ENCODE peak calls at places on chromosomes 1 and 21, in seven cellular contexts. One of them, this sample, is unnamed.

GRCh38 chr1:4108741-4109625 is 208.9 kb upstream of the C1orf174 start:
- DNase-seq in A549: no peak
- DNase-seq in ureter: no peak
- DNase-seq in NCI-H1092: no peak
- DNase-seq in islet precursor cell: no peak
- DNase-seq in NCI-H1694: no peak
- DNase-seq in GM04503: no peak
- DNase-seq in this sample: no peak

GRCh38 chr1:75083223-75083622 is 51.0 kb upstream of the LHX8 start:
- DNase-seq in A549: no peak
- DNase-seq in ureter: no peak
- DNase-seq in NCI-H1092: no peak
- DNase-seq in islet precursor cell: no peak
- DNase-seq in NCI-H1694: no peak
- DNase-seq in GM04503: no peak
- DNase-seq in this sample: no peak

GRCh38 chr1:222038971-222039370 is 297.1 kb upstream of the DUSP10 start:
- DNase-seq in A549: no peak
- DNase-seq in ureter: no peak
- DNase-seq in NCI-H1092: no peak
- DNase-seq in islet precursor cell: no peak
- DNase-seq in NCI-H1694: no peak
- DNase-seq in GM04503: no peak
- DNase-seq in this sample: no peak

GRCh38 chr21:38486221-38486620 is 12.1 kb downstream of the ERG start:
- DNase-seq in A549: peak; percentile 16
- DNase-seq in ureter: no peak
- DNase-seq in NCI-H1092: no peak
- DNase-seq in islet precursor cell: no peak
- DNase-seq in NCI-H1694: no peak
- DNase-seq in GM04503: no peak
- DNase-seq in this sample: peak; percentile 70

GRCh38 chr1:8816831-8817412 is 518 bp downstream of the RERE start:
- DNase-seq in A549: no peak
- DNase-seq in ureter: peak; percentile 53
- DNase-seq in NCI-H1092: no peak
- DNase-seq in islet precursor cell: peak; percentile 63
- DNase-seq in NCI-H1694: no peak
- DNase-seq in GM04503: no peak
- DNase-seq in this sample: no peak

GRCh38 chr21:41877901-41878830 is 978 bp downstream of the PRDM15 start:
- DNase-seq in A549: peak; percentile 7
- DNase-seq in ureter: no peak
- DNase-seq in NCI-H1092: no peak
- DNase-seq in islet precursor cell: no peak
- DNase-seq in NCI-H1694: no peak
- DNase-seq in GM04503: no peak
- DNase-seq in this sample: no peak

GRCh38 chr1:19484338-19484792 is 974 bp downstream of the CAPZB start:
- DNase-seq in A549: no peak
- DNase-seq in ureter: no peak
- DNase-seq in NCI-H1092: no peak
- DNase-seq in islet precursor cell: no peak
- DNase-seq in NCI-H1694: no peak
- DNase-seq in GM04503: no peak
- DNase-seq in this sample: no peak

GRCh38 chr1:5615076-5615475 is 377.1 kb downstream of the NPHP4 start:
- DNase-seq in A549: no peak
- DNase-seq in ureter: no peak
- DNase-seq in NCI-H1092: no peak
- DNase-seq in islet precursor cell: no peak
- DNase-seq in NCI-H1694: no peak
- DNase-seq in GM04503: no peak
- DNase-seq in this sample: no peak

GRCh38 chr1:40806724-40807675 is 23.4 kb downstream of the KCNQ4 start:
- DNase-seq in A549: no peak
- DNase-seq in ureter: peak; percentile 78
- DNase-seq in NCI-H1092: no peak
- DNase-seq in islet precursor cell: no peak
- DNase-seq in NCI-H1694: no peak
- DNase-seq in GM04503: no peak
- DNase-seq in this sample: no peak

GRCh38 chr1:155321577-155322497 is 1.1 kb downstream of the RUSC1 start:
- DNase-seq in A549: no peak
- DNase-seq in ureter: no peak
- DNase-seq in NCI-H1092: no peak
- DNase-seq in islet precursor cell: peak; percentile 59
- DNase-seq in NCI-H1694: no peak
- DNase-seq in GM04503: no peak
- DNase-seq in this sample: peak; percentile 62

GRCh38 chr1:203765029-203765837 is at the start of gene LAX1:
- DNase-seq in A549: no peak
- DNase-seq in ureter: no peak
- DNase-seq in NCI-H1092: no peak
- DNase-seq in islet precursor cell: no peak
- DNase-seq in NCI-H1694: no peak
- DNase-seq in GM04503: no peak
- DNase-seq in this sample: no peak

GRCh38 chr1:36350659-36351171 is 27.3 kb upstream of the EVA1B start:
- DNase-seq in A549: peak; percentile 49
- DNase-seq in ureter: no peak
- DNase-seq in NCI-H1092: no peak
- DNase-seq in islet precursor cell: peak; percentile 82
- DNase-seq in NCI-H1694: no peak
- DNase-seq in GM04503: no peak
- DNase-seq in this sample: no peak

GRCh38 chr1:229251185-229251584 is 19.7 kb upstream of the RAB4A start:
- DNase-seq in A549: no peak
- DNase-seq in ureter: no peak
- DNase-seq in NCI-H1092: no peak
- DNase-seq in islet precursor cell: peak; percentile 51
- DNase-seq in NCI-H1694: no peak
- DNase-seq in GM04503: no peak
- DNase-seq in this sample: no peak

GRCh38 chr1:175072131-175072941 is 4.7 kb downstream of the TNN start:
- DNase-seq in A549: no peak
- DNase-seq in ureter: no peak
- DNase-seq in NCI-H1092: peak; percentile 13
- DNase-seq in islet precursor cell: peak; percentile 74
- DNase-seq in NCI-H1694: peak; percentile 20
- DNase-seq in GM04503: peak; percentile 37
- DNase-seq in this sample: peak; percentile 21

GRCh38 chr1:94384485-94385353 is 33.5 kb upstream of the ABCD3 start:
- DNase-seq in A549: peak; percentile 14
- DNase-seq in ureter: no peak
- DNase-seq in NCI-H1092: no peak
- DNase-seq in islet precursor cell: no peak
- DNase-seq in NCI-H1694: no peak
- DNase-seq in GM04503: no peak
- DNase-seq in this sample: no peak

GRCh38 chr1:154483941-154484803 is 17.8 kb upstream of the TDRD10 start:
- DNase-seq in A549: peak; percentile 30
- DNase-seq in ureter: peak; percentile 56
- DNase-seq in NCI-H1092: no peak
- DNase-seq in islet precursor cell: no peak
- DNase-seq in NCI-H1694: no peak
- DNase-seq in GM04503: no peak
- DNase-seq in this sample: no peak

GRCh38 chr1:76690784-76691183 is 176.5 kb upstream of the ST6GALNAC5 start:
- DNase-seq in A549: no peak
- DNase-seq in ureter: no peak
- DNase-seq in NCI-H1092: no peak
- DNase-seq in islet precursor cell: no peak
- DNase-seq in NCI-H1694: no peak
- DNase-seq in GM04503: no peak
- DNase-seq in this sample: no peak

GRCh38 chr1:165883056-165883455 is 55.6 kb downstream of the UCK2 start:
- DNase-seq in A549: no peak
- DNase-seq in ureter: no peak
- DNase-seq in NCI-H1092: no peak
- DNase-seq in islet precursor cell: peak; percentile 64
- DNase-seq in NCI-H1694: no peak
- DNase-seq in GM04503: no peak
- DNase-seq in this sample: no peak

GRCh38 chr1:170196490-170196889 is 50.7 kb downstream of the NTMT2 start:
- DNase-seq in A549: no peak
- DNase-seq in ureter: no peak
- DNase-seq in NCI-H1092: no peak
- DNase-seq in islet precursor cell: peak; percentile 79
- DNase-seq in NCI-H1694: no peak
- DNase-seq in GM04503: no peak
- DNase-seq in this sample: no peak

GRCh38 chr1:114315601-114316000 is 161.9 kb upstream of the SYT6 start:
- DNase-seq in A549: no peak
- DNase-seq in ureter: no peak
- DNase-seq in NCI-H1092: no peak
- DNase-seq in islet precursor cell: no peak
- DNase-seq in NCI-H1694: no peak
- DNase-seq in GM04503: peak; percentile 60
- DNase-seq in this sample: no peak

GRCh38 chr1:67144696-67145095 is 9.9 kb upstream of the C1orf141 start:
- DNase-seq in A549: no peak
- DNase-seq in ureter: no peak
- DNase-seq in NCI-H1092: no peak
- DNase-seq in islet precursor cell: no peak
- DNase-seq in NCI-H1694: peak; percentile 1
- DNase-seq in GM04503: no peak
- DNase-seq in this sample: no peak

GRCh38 chr1:192654607-192655389 is 18.9 kb downstream of the RGS13 start:
- DNase-seq in A549: no peak
- DNase-seq in ureter: no peak
- DNase-seq in NCI-H1092: no peak
- DNase-seq in islet precursor cell: no peak
- DNase-seq in NCI-H1694: no peak
- DNase-seq in GM04503: peak; percentile 21
- DNase-seq in this sample: no peak

GRCh38 chr1:247421074-247421473 is 5.1 kb downstream of the NLRP3 start:
- DNase-seq in A549: no peak
- DNase-seq in ureter: no peak
- DNase-seq in NCI-H1092: no peak
- DNase-seq in islet precursor cell: no peak
- DNase-seq in NCI-H1694: no peak
- DNase-seq in GM04503: no peak
- DNase-seq in this sample: no peak

GRCh38 chr1:62070384-62071011 is 124.2 kb upstream of the L1TD1 start:
- DNase-seq in A549: no peak
- DNase-seq in ureter: no peak
- DNase-seq in NCI-H1092: no peak
- DNase-seq in islet precursor cell: no peak
- DNase-seq in NCI-H1694: no peak
- DNase-seq in GM04503: no peak
- DNase-seq in this sample: peak; percentile 2

GRCh38 chr1:208445710-208446702 is 201.8 kb upstream of the PLXNA2 start:
- DNase-seq in A549: peak; percentile 4
- DNase-seq in ureter: no peak
- DNase-seq in NCI-H1092: no peak
- DNase-seq in islet precursor cell: no peak
- DNase-seq in NCI-H1694: no peak
- DNase-seq in GM04503: no peak
- DNase-seq in this sample: no peak

GRCh38 chr1:41659903-41660302 is 175.4 kb upstream of the EDN2 start:
- DNase-seq in A549: no peak
- DNase-seq in ureter: no peak
- DNase-seq in NCI-H1092: no peak
- DNase-seq in islet precursor cell: no peak
- DNase-seq in NCI-H1694: no peak
- DNase-seq in GM04503: no peak
- DNase-seq in this sample: no peak

GRCh38 chr1:102858695-102859094 is 249.6 kb downstream of the COL11A1 start:
- DNase-seq in A549: no peak
- DNase-seq in ureter: no peak
- DNase-seq in NCI-H1092: no peak
- DNase-seq in islet precursor cell: peak; percentile 76
- DNase-seq in NCI-H1694: no peak
- DNase-seq in GM04503: peak; percentile 71
- DNase-seq in this sample: no peak

GRCh38 chr1:97174039-97174704 is 452.6 kb downstream of the PTBP2 start:
- DNase-seq in A549: no peak
- DNase-seq in ureter: no peak
- DNase-seq in NCI-H1092: no peak
- DNase-seq in islet precursor cell: no peak
- DNase-seq in NCI-H1694: no peak
- DNase-seq in GM04503: no peak
- DNase-seq in this sample: no peak

GRCh38 chr1:220888665-220888986 is 9.4 kb downstream of the HLX start:
- DNase-seq in A549: no peak
- DNase-seq in ureter: no peak
- DNase-seq in NCI-H1092: no peak
- DNase-seq in islet precursor cell: no peak
- DNase-seq in NCI-H1694: no peak
- DNase-seq in GM04503: no peak
- DNase-seq in this sample: no peak

GRCh38 chr1:201461783-201462441 is 7.1 kb downstream of the PHLDA3 start:
- DNase-seq in A549: peak; percentile 90
- DNase-seq in ureter: peak; percentile 93
- DNase-seq in NCI-H1092: no peak
- DNase-seq in islet precursor cell: peak; percentile 95
- DNase-seq in NCI-H1694: no peak
- DNase-seq in GM04503: peak; percentile 91
- DNase-seq in this sample: no peak

GRCh38 chr1:59752556-59753412 is 62.0 kb upstream of the HOOK1 start:
- DNase-seq in A549: no peak
- DNase-seq in ureter: no peak
- DNase-seq in NCI-H1092: no peak
- DNase-seq in islet precursor cell: peak; percentile 62
- DNase-seq in NCI-H1694: no peak
- DNase-seq in GM04503: no peak
- DNase-seq in this sample: no peak

GRCh38 chr1:6811587-6811986 is 26.3 kb downstream of the CAMTA1 start:
- DNase-seq in A549: no peak
- DNase-seq in ureter: no peak
- DNase-seq in NCI-H1092: no peak
- DNase-seq in islet precursor cell: no peak
- DNase-seq in NCI-H1694: no peak
- DNase-seq in GM04503: no peak
- DNase-seq in this sample: no peak

GRCh38 chr1:55575571-55576279 is 360.6 kb upstream of the USP24 start:
- DNase-seq in A549: no peak
- DNase-seq in ureter: peak; percentile 76
- DNase-seq in NCI-H1092: no peak
- DNase-seq in islet precursor cell: no peak
- DNase-seq in NCI-H1694: no peak
- DNase-seq in GM04503: no peak
- DNase-seq in this sample: no peak

GRCh38 chr1:205950280-205950679 is 7.0 kb upstream of the SLC26A9 start:
- DNase-seq in A549: no peak
- DNase-seq in ureter: peak; percentile 63
- DNase-seq in NCI-H1092: no peak
- DNase-seq in islet precursor cell: no peak
- DNase-seq in NCI-H1694: no peak
- DNase-seq in GM04503: peak; percentile 69
- DNase-seq in this sample: no peak

This sample was measured in SHP77.